ENCODE peak calls at places on chromosomes 2 and 18, in four cellular contexts. T is foreskin fibroblast, P is tibial artery, C is H9. I is an unnamed sample.
A peak's percentile ranks its signal among the peaks of the same experiment; 100 is the strongest.

GRCh38 chr2:72669121-72669520 is 156.7 kb downstream of the EXOC6B start:
- DNase-seq in T (peak; percentile 79), P (no peak), C (no peak), I (peak; percentile 60)

GRCh38 chr2:239865059-239865639 is 160.0 kb downstream of the NDUFA10 start:
- DNase-seq in T (no peak), P (no peak), C (no peak), I (no peak)

GRCh38 chr2:25228848-25229674 is 60.7 kb upstream of the POMC start:
- DNase-seq in T (peak; percentile 89), P (peak; percentile 62), C (peak; percentile 91), I (peak; percentile 70)

GRCh38 chr2:203619192-203619878 is 84.2 kb upstream of the RAPH1 start:
- DNase-seq in T (no peak), P (no peak), C (no peak), I (no peak)

GRCh38 chr2:20151116-20151571 is 73.8 kb downstream of the SDC1 start:
- DNase-seq in T (no peak), P (no peak), C (peak; percentile 12), I (no peak)

GRCh38 chr2:109166811-109167210 is 37.8 kb downstream of the SH3RF3 start:
- DNase-seq in T (peak; percentile 82), P (no peak), C (no peak), I (peak; percentile 42)

GRCh38 chr2:223549215-223549614 is 52.9 kb downstream of the SCG2 start:
- DNase-seq in T (peak; percentile 98), P (no peak), C (no peak), I (peak; percentile 97)

GRCh38 chr2:100692906-100693305 is 127.0 kb upstream of the NPAS2 start:
- DNase-seq in T (no peak), P (no peak), C (no peak), I (no peak)

GRCh38 chr18:74294526-74294925 is 2.8 kb upstream of the CYB5A start:
- DNase-seq in T (no peak), P (no peak), C (no peak), I (no peak)

GRCh38 chr2:240613781-240614180 is 11.5 kb upstream of the GPR35 start:
- DNase-seq in T (no peak), P (no peak), C (no peak), I (no peak)

GRCh38 chr2:83386559-83386958 is 1072.5 kb downstream of the SUCLG1 start:
- DNase-seq in T (peak; percentile 11), P (no peak), C (no peak), I (no peak)

GRCh38 chr2:6917071-6917760 is at the start of gene RNF144A:
- DNase-seq in T (peak; percentile 71), P (no peak), C (peak; percentile 72), I (peak; percentile 40)

GRCh38 chr2:65944213-65944612 is 490.7 kb upstream of the MEIS1 start:
- DNase-seq in T (no peak), P (no peak), C (no peak), I (no peak)

GRCh38 chr2:191030521-191031154 is 16.7 kb upstream of the STAT1 start:
- DNase-seq in T (peak; percentile 57), P (no peak), C (no peak), I (peak; percentile 55)

GRCh38 chr18:22032392-22032961 is 136.9 kb upstream of the GATA6 start:
- DNase-seq in T (peak; percentile 41), P (no peak), C (no peak), I (peak; percentile 93)

GRCh38 chr18:23740105-23740830 is 51.0 kb downstream of the LAMA3 start:
- DNase-seq in T (peak; percentile 91), P (no peak), C (no peak), I (peak; percentile 34)

GRCh38 chr2:203623616-203624015 is 82.8 kb upstream of the CD28 start:
- DNase-seq in T (peak; percentile 27), P (no peak), C (no peak), I (peak; percentile 39)

GRCh38 chr2:237075749-237076599 is 9.7 kb upstream of the COPS8 start:
- DNase-seq in T (no peak), P (no peak), C (no peak), I (no peak)

GRCh38 chr18:23356915-23357421 is 96.1 kb upstream of the RIOK3 start:
- DNase-seq in T (peak; percentile 46), P (no peak), C (no peak), I (peak; percentile 79)

GRCh38 chr2:36562973-36563532 is 34.9 kb downstream of the FEZ2 start:
- DNase-seq in T (peak; percentile 78), P (no peak), C (no peak), I (no peak)

GRCh38 chr2:191574232-191574631 is 103.7 kb upstream of the NABP1 start:
- DNase-seq in T (no peak), P (no peak), C (no peak), I (no peak)

GRCh38 chr2:218234487-218234886 is 17.5 kb downstream of the ARPC2 start:
- DNase-seq in T (no peak), P (no peak), C (no peak), I (no peak)

GRCh38 chr18:60676807-60677206 is 304.2 kb upstream of the MC4R start:
- DNase-seq in T (no peak), P (no peak), C (peak; percentile 64), I (no peak)

GRCh38 chr2:104572856-104573255 is 281.1 kb upstream of the POU3F3 start:
- DNase-seq in T (no peak), P (no peak), C (no peak), I (no peak)

GRCh38 chr18:23503038-23503966 is at the start of gene RMC1:
- DNase-seq in T (peak; percentile 99), P (peak; percentile 92), C (peak; percentile 94), I (peak; percentile 95)

GRCh38 chr2:96325884-96326255 is 753 bp downstream of the ITPRIPL1 start:
- DNase-seq in T (peak; percentile 24), P (no peak), C (no peak), I (no peak)

GRCh38 chr2:43848174-43848573 is 9.4 kb downstream of the ABCG8 start:
- DNase-seq in T (peak; percentile 5), P (no peak), C (no peak), I (no peak)

GRCh38 chr2:74740395-74741075 is 86.5 kb downstream of the SEMA4F start:
- DNase-seq in T (peak; percentile 98), P (peak; percentile 56), C (peak; percentile 42), I (peak; percentile 86)

GRCh38 chr2:9110893-9111569 is 95.6 kb upstream of the ASAP2 start:
- DNase-seq in T (no peak), P (no peak), C (peak; percentile 94), I (peak; percentile 40)

GRCh38 chr2:25373269-25373981 is 31.7 kb upstream of the DNMT3A start:
- DNase-seq in T (no peak), P (no peak), C (peak; percentile 26), I (no peak)

GRCh38 chr18:46481048-46481846 is 175.8 kb downstream of the LOXHD1 start:
- DNase-seq in T (peak; percentile 58), P (no peak), C (peak; percentile 70), I (peak; percentile 34)

GRCh38 chr18:55250729-55251128 is 291.5 kb upstream of the CCDC68 start:
- DNase-seq in T (peak; percentile 61), P (no peak), C (no peak), I (peak; percentile 47)

GRCh38 chr2:170824526-170825015 is 7.9 kb downstream of the GAD1 start:
- DNase-seq in T (no peak), P (no peak), C (no peak), I (no peak)

I was measured in astrocyte of the spinal cord.